ENCODE peak calls at places on chromosome 19, in five cellular contexts. F, T, O, K and N are unnamed samples. For H3K9me3, the result is how much of the 10 kb centered on the place peaks cover.

GRCh38 chr19:13146763-13147563 is 3.2 kb downstream of the STX10 start:
- DNase-seq in O (no peak), K (no peak), F (peak), T (no peak), N (no peak)

GRCh38 chr19:33482486-33482885 is 39.1 kb downstream of the PEPD start:
- DNase-seq in O (no peak), F (no peak), K (no peak), T (no peak), N (no peak)

GRCh38 chr19:13606156-13606555 is 99.9 kb upstream of the CACNA1A start:
- DNase-seq in K (no peak), T (no peak), O (no peak), F (no peak), N (no peak)

GRCh38 chr19:30170495-30171137 is 201.6 kb upstream of the ZNF536 start:
- DNase-seq in K (no peak), O (no peak), T (no peak), F (no peak), N (no peak)

GRCh38 chr19:5396963-5397362 is 56.4 kb upstream of the PTPRS start:
- DNase-seq in F (no peak), O (no peak), T (no peak), K (no peak), N (no peak)

GRCh38 chr19:53810891-53811290 is 13.2 kb downstream of the NLRP12 start:
- DNase-seq in O (no peak), T (no peak), K (no peak), F (no peak), N (no peak)

GRCh38 chr19:36003284-36003683 is 5.3 kb downstream of the SYNE4 start:
- DNase-seq in F (no peak), K (no peak), T (no peak), O (no peak), N (no peak)

GRCh38 chr19:44163789-44164188 is 1.1 kb upstream of the ZNF226 start:
- DNase-seq in T (no peak), F (no peak), O (no peak), K (no peak), N (no peak)

GRCh38 chr19:43596842-43597461 is 557 bp downstream of the ZNF576 start:
- DNase-seq in F (no peak), O (no peak), T (no peak), K (no peak), N (no peak)

GRCh38 chr19:1857648-1858326 is 5.6 kb downstream of the KLF16 start:
- DNase-seq in F (no peak), O (no peak), T (no peak), K (no peak), N (no peak)

GRCh38 chr19:18674616-18675015 is 8.9 kb upstream of the CRTC1 start:
- DNase-seq in O (no peak), T (no peak), K (no peak), F (no peak), N (no peak)

GRCh38 chr19:34881982-34882381 is 44.7 kb upstream of the ZNF30 start:
- DNase-seq in O (no peak), T (no peak), F (no peak), K (no peak), N (no peak)

GRCh38 chr19:41616785-41617621 is 9.9 kb downstream of the CEACAM4 start:
- DNase-seq in T (no peak), K (no peak), O (no peak), F (no peak), N (no peak)

GRCh38 chr19:2101417-2102335 is 5.0 kb downstream of the IZUMO4 start:
- DNase-seq in F (no peak), O (no peak), K (no peak), T (no peak), N (no peak)

GRCh38 chr19:35601971-35602370 is 10.6 kb upstream of the HAUS5 start:
- DNase-seq in K (no peak), O (no peak), F (no peak), T (no peak), N (no peak)

GRCh38 chr19:50413531-50413930 is 5.2 kb upstream of the SPIB start:
- DNase-seq in T (no peak), O (no peak), K (no peak), F (no peak), N (no peak)

GRCh38 chr19:1261863-1262686 is 7.1 kb upstream of the CIRBP start:
- DNase-seq in O (no peak), T (no peak), K (peak), F (peak), N (peak)

GRCh38 chr19:2578391-2578826 is 102.5 kb downstream of the GADD45B start:
- DNase-seq in O (no peak), K (no peak), F (peak), T (no peak), N (no peak)

GRCh38 chr19:57947419-57948134 is at the start of gene ZNF256:
- DNase-seq in T (peak), K (peak), F (peak), O (peak), N (peak)
- H3K9me3 ChIP-seq in T (under half), K (under half), F (under half), O (half or more), N (under half)

DNA sequence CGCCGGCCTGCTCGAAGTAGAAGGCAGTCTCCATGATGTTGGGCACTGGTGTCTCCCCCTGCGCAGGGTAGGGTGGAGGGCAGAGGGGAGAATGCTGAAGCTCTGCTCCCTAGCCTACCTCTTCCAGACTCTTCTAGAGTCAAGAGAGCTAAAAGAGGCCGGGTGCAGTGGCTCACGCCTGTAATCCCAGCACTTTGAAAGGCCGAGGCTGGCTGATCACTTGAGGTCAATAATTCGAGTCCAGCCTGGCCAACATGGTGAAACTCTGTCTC is 10.2 kb downstream of the RSPH6A start:
- DNase-seq in O (no peak), K (no peak), T (no peak), F (no peak), N (no peak)
- H3K9me3 ChIP-seq in O (under half), K (under half), T (under half), F (under half), N (under half)

DNA sequence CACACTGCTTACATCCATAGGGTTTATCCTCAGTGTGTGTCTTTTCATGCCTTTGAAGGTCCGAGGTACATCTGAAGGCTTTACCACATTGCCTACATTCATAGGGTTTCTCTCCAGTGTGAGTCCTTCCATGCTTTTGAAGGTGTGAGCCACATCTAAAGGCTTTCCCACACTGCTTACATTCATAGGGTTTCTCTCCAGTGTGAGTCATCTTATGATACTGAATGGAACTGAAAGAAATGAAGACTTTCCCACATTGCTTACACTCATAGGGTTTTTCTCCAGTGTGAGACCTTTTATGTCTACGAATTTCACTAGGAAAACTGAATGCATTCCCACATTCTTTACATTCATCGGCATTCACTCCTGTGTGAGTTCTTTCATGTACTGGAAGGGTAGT is 7.1 kb downstream of the ZNF20 start:
- DNase-seq in F (no peak), K (no peak), O (no peak), T (no peak), N (no peak)
- H3K9me3 ChIP-seq in F (under half), K (under half), O (half or more), T (half or more), N (under half)

DNA sequence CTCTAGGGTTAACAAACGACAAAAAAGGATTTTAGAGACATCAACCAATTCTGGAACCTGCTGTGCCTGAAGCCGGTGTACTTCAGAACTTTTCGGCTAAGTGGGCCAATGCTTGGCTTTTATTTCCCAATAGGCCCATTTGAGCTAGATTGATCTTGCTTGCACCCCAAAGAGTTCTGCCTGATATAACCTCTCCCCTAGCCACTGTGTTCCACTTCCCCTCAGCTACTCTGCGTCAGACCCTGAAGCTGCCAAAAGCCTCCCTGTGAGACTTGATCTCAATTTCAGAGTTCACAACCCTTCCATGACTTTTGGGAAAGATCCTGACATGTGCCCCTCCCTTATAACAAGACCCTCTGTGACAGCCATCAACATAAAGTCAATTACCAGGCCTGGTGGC is 5.6 kb upstream of the SIGLEC14 start:
- DNase-seq in K (no peak), O (no peak), F (no peak), T (no peak), N (no peak)
- H3K9me3 ChIP-seq in K (under half), O (under half), F (under half), T (under half), N (under half)

GRCh38 chr19:22332924-22333323 is 46.7 kb downstream of the ZNF729 start:
- DNase-seq in K (no peak), F (no peak), O (no peak), T (no peak), N (no peak)
- H3K9me3 ChIP-seq in K (under half), F (under half), O (under half), T (under half), N (under half)

GRCh38 chr19:10789876-10790275 is 46.1 kb downstream of the TMED1 start:
- DNase-seq in O (no peak), T (no peak), F (no peak), K (no peak), N (no peak)

GRCh38 chr19:10784257-10784656 is 51.8 kb downstream of the TMED1 start:
- DNase-seq in T (no peak), O (no peak), K (no peak), F (no peak), N (no peak)

GRCh38 chr19:10782795-10783194 is 53.2 kb downstream of the TMED1 start:
- DNase-seq in O (no peak), T (no peak), K (no peak), F (no peak), N (no peak)

DNA sequence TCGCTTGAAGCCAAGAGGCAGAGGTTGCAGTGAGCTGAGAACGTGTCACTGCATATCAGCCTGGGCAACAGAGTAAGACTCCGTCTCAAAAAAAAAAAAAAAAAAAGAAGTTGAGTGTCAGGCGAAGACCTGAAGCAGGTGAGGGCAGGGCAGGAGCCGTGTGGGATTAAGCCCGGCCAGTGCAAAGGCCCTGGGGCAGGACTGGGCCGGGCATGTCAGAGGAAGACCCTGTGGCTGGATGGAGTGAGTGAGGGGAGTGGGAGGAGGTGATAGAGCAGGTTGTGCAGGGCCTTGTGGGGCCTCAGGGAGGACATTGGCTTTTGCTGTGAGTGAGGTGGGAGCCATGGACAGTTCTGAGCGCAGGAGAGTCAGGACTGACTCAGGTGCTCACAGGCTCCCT is 47.9 kb downstream of the TMED1 start:
- DNase-seq in F (no peak), O (no peak), T (no peak), K (no peak), N (no peak)
- H3K9me3 ChIP-seq in F (under half), O (under half), T (under half), K (under half), N (under half)